ENCODE peak calls at places on chromosomes 12 and 14, in four cellular contexts. R is pancreas, X is endodermal cell, U is adrenal gland. V is an unnamed sample. For H3K4me1 and H3K36me3, the result is how much of the 10 kb centered on the place peaks cover.

GRCh38 chr12:71426648-71427047 is 12.9 kb upstream of the LGR5 start:
- DNase-seq in U (no peak), X (no peak), R (no peak), V (no peak)

GRCh38 chr12:3770891-3771290 is 18.0 kb upstream of the CRACR2A start:
- DNase-seq in U (no peak), X (no peak), R (no peak), V (no peak)

GRCh38 chr12:96303656-96304055 is 96.6 kb downstream of the CDK17 start:
- DNase-seq in R (no peak), X (no peak), U (no peak), V (no peak)

GRCh38 chr14:99910337-99911268 is 117.4 kb downstream of the EML1 start:
- DNase-seq in R (no peak), X (no peak), U (no peak), V (no peak)

GRCh38 chr12:1056390-1056789 is 65.4 kb downstream of the ERC1 start:
- DNase-seq in U (no peak), X (peak), R (no peak), V (no peak)

GRCh38 chr12:104964167-104964566 is 6.1 kb upstream of the SLC41A2 start:
- DNase-seq in U (no peak), R (no peak), X (no peak), V (no peak)

GRCh38 chr12:49195734-49196133 is 6.9 kb upstream of the TUBA1A start:
- DNase-seq in X (peak), R (no peak), U (no peak), V (no peak)

GRCh38 chr12:113634982-113635381 is 163.3 kb upstream of the LHX5 start:
- DNase-seq in R (no peak), X (no peak), U (no peak), V (no peak)

GRCh38 chr14:89491701-89492381 is 74.8 kb upstream of the FOXN3 start:
- DNase-seq in X (no peak), U (no peak), R (no peak), V (no peak)

GRCh38 chr14:58488550-58488949 is 61.0 kb downstream of the KIAA0586 start:
- DNase-seq in X (no peak), R (no peak), U (peak), V (no peak)

GRCh38 chr12:49050507-49051372 is 9.9 kb downstream of the KMT2D start:
- DNase-seq in U (peak), X (no peak), R (no peak), V (no peak)

GRCh38 chr14:92513204-92513965 is at the start of gene RIN3:
- DNase-seq in X (peak), R (no peak), U (peak), V (peak)

GRCh38 chr12:54608156-54608555 is 19.7 kb upstream of the PPP1R1A start:
- DNase-seq in R (no peak), X (no peak), U (no peak), V (no peak)

GRCh38 chr14:59278111-59278510 is 89.6 kb downstream of the DAAM1 start:
- DNase-seq in U (no peak), X (no peak), R (no peak), V (no peak)

GRCh38 chr14:56686416-56686815 is 106.8 kb downstream of the TMEM260 start:
- DNase-seq in X (peak), R (peak), U (no peak), V (no peak)

GRCh38 chr12:103442187-103442564 is 53.6 kb downstream of the C12orf42 start:
- DNase-seq in R (no peak), U (no peak), X (no peak), V (no peak)

GRCh38 chr12:75979181-75979580 is 52.4 kb downstream of the PHLDA1 start:
- DNase-seq in X (no peak), R (no peak), U (no peak), V (no peak)

GRCh38 chr14:85444685-85445084 is 85.3 kb upstream of the FLRT2 start:
- DNase-seq in R (no peak), U (no peak), X (no peak), V (no peak)

GRCh38 chr12:119082496-119082895 is 96.2 kb upstream of the HSPB8 start:
- DNase-seq in X (no peak), U (no peak), R (no peak), V (peak)

GRCh38 chr14:61586539-61587396 is 108.5 kb upstream of the HIF1A start:
- DNase-seq in X (peak), U (no peak), R (no peak), V (no peak)

GRCh38 chr14:99524804-99525698 is 43.8 kb downstream of the CCNK start:
- DNase-seq in R (no peak), U (no peak), X (peak), V (peak)

DNA sequence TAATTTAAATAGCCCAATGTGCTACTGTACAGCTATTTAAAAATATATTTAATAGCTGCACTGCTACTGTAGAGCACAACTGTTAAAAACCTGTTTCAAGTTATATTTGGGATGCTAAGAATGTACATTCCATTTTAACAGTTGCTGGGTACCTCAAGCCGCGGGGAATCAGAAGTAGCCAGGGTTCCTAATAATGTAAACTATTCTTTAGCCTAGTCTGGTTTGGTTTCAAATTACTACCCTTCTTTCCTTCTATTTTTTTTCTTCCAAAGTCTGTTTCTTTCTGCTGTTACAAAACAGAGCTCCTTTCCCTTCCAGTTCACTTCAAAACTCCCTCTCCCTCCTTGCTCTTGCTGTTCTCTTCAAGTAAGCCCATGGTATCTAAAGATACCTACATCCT is 21.3 kb downstream of the SCAF11 start:
- DNase-seq in R (no peak), U (no peak), X (no peak), V (no peak)
- H3K4me1 ChIP-seq in R (under half), U (under half), X (under half), V (half or more)

DNA sequence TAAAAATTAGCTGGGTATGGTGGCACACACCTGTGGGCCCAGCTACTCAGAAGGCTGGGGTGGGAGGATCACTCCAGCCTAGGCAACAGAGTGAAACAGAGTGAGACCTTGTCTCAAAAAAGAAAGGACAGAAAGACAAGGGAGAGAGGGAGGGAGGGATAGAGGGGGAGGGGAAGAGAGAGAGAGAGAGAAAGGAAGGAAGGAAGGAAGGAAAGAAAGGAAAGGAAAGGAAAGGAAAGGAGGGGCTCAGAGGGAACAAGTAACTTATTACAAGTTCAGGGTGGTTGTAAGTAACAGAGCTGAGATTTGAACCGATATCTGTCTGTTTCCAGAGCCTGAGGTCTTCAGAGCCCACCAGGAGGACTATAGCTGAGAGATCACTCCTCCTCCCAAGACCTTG is 8.3 kb downstream of the IFFO1 start:
- DNase-seq in R (no peak), X (no peak), U (no peak), V (peak)
- H3K36me3 ChIP-seq in R (under half), X (half or more), U (under half), V (half or more)

GRCh38 chr14:31405599-31406251 is 14.6 kb downstream of the HEATR5A start:
- DNase-seq in U (no peak), R (no peak), X (no peak), V (no peak)

GRCh38 chr14:31414190-31414833 is 6.0 kb downstream of the HEATR5A start:
- DNase-seq in U (no peak), X (no peak), R (no peak), V (no peak)

GRCh38 chr14:31410048-31410654 is 10.2 kb downstream of the HEATR5A start:
- DNase-seq in U (no peak), X (no peak), R (no peak), V (no peak)

GRCh38 chr14:31408421-31408820 is 11.9 kb downstream of the HEATR5A start:
- DNase-seq in R (no peak), U (no peak), X (no peak), V (no peak)

DNA sequence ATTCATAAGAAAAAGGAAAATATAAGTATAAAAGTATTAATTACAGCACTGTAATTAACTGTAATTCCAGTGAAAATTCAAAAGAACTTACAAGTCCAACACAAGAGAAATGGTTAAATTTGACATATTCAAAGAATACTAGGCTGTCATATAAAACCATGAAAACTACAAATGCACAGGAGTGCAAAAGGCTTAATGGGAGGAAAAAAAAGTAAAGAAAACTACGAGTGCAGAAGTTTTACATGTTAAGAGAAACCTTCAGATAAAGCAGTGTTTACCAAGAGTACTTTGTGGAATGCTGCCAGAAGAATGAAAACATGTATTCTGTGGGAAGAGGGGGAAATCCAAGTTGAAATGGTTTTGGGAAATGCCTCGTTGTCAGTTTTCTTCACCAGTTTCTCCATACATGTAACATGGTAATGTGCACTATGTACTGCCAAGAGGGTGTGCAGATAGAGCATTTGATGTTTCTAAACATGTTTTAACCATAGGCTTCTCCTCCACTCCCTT is 9.1 kb downstream of the HEATR5A start:
- DNase-seq in R (no peak), X (no peak), U (no peak), V (no peak)
- H3K4me1 ChIP-seq in R (under half), X (under half), U (under half), V (under half)

GRCh38 chr12:46359667-46360280 is 12.8 kb downstream of the SLC38A2 start:
- DNase-seq in R (no peak), U (no peak), X (no peak), V (no peak)
- H3K36me3 ChIP-seq in R (under half), U (under half), X (half or more), V (under half)

GRCh38 chr12:56297400-56297799 is 2.7 kb downstream of the CS start:
- DNase-seq in R (no peak), U (no peak), X (no peak), V (no peak)
- H3K4me1 ChIP-seq in R (under half), U (half or more), X (under half), V (half or more)